ENCODE peak calls at places on chromosomes 2 and 18, in ten cellular contexts. K is mucosa of gallbladder; J is prostate gland; D is retina; U is stimulated activated CD4-positive, alpha-beta T cell treated with anti-CD3 and anti-CD28 coated beads, Interleukin-1b, Interleukin-23, amount 100 ng/mL, for 1 hour; Y is activated T-cell treated with anti-CD3 and anti-CD28 coated beads for 4 hours; G is HT1080; V is stimulated activated CD8-positive, alpha-beta memory T cell treated with anti-CD3 and anti-CD28 coated beads, Interleukin-7, amount 100 ng/mL, for 24 hours; M is EL; I is C1 segment of cervical spinal cord. A is an unnamed sample.

GRCh38 chr2:43269074-43269572 is 42.7 kb upstream of the ZFP36L2 start:
- DNase-seq in K (peak), J (no peak), D (peak), U (no peak), Y (no peak), G (peak), V (no peak), M (peak), I (no peak), A (peak)

GRCh38 chr2:227703280-227703732 is 14.5 kb downstream of the SLC19A3 start:
- DNase-seq in K (peak), J (no peak), D (no peak), U (no peak), Y (no peak), G (no peak), V (no peak), M (peak), I (no peak), A (no peak)

GRCh38 chr18:48680871-48681270 is 142.0 kb downstream of the CTIF start:
- DNase-seq in K (peak), J (peak), D (no peak), U (no peak), Y (no peak), G (no peak), V (no peak), M (no peak), I (peak), A (peak)

GRCh38 chr2:64268330-64268729 is 124.1 kb upstream of the PELI1 start:
- DNase-seq in K (no peak), J (no peak), D (no peak), U (no peak), Y (no peak), G (peak), V (no peak), M (peak), I (no peak), A (no peak)

GRCh38 chr18:27632706-27633105 is 447.6 kb upstream of the CHST9 start:
- DNase-seq in K (no peak), J (no peak), D (no peak), U (no peak), Y (no peak), G (no peak), V (no peak), M (no peak), I (no peak), A (no peak)

GRCh38 chr2:188969236-188970032 is 4.7 kb upstream of the COL3A1 start:
- DNase-seq in K (no peak), J (no peak), D (no peak), U (no peak), Y (no peak), G (no peak), V (no peak), M (peak), I (no peak), A (peak)

GRCh38 chr2:121136323-121136722 is 148.7 kb downstream of the TFCP2L1 start:
- DNase-seq in K (no peak), J (no peak), D (no peak), U (no peak), Y (no peak), G (no peak), V (no peak), M (no peak), I (no peak), A (no peak)

GRCh38 chr2:39050109-39050508 is 70.7 kb downstream of the SOS1 start:
- DNase-seq in K (no peak), J (no peak), D (no peak), U (no peak), Y (no peak), G (peak), V (no peak), M (no peak), I (no peak), A (no peak)

GRCh38 chr2:70728128-70728527 is 39.9 kb downstream of the ADD2 start:
- DNase-seq in K (no peak), J (no peak), D (no peak), U (no peak), Y (no peak), G (peak), V (no peak), M (no peak), I (no peak), A (no peak)

GRCh38 chr2:128808462-128809255 is 490.0 kb upstream of the HS6ST1 start:
- DNase-seq in K (no peak), J (no peak), D (no peak), U (no peak), Y (no peak), G (peak), V (no peak), M (no peak), I (no peak), A (no peak)

GRCh38 chr2:129868151-129868550 is 111.3 kb upstream of the RAB6C start:
- DNase-seq in K (no peak), J (no peak), D (no peak), U (no peak), Y (no peak), G (no peak), V (no peak), M (no peak), I (no peak), A (no peak)

A was measured in tibial nerve.